ENCODE peak calls at places on chromosomes 13 and 19, in five cellular contexts. P is HCT116; E is uterus; L is neuronal stem cell; W is CD4-positive, CD25-positive, alpha-beta regulatory T cell. Y is an unnamed sample.

GRCh38 chr13:109990296-109990695 is 203.9 kb upstream of the IRS2 start:
- DNase-seq in W (no peak), L (no peak), P (no peak), E (no peak), Y (no peak)

GRCh38 chr13:111248822-111249221 is 71.6 kb upstream of the TEX29 start:
- DNase-seq in W (no peak), L (no peak), E (no peak), P (no peak), Y (no peak)

GRCh38 chr19:20278342-20278741 is 111.3 kb downstream of the ZNF486 start:
- DNase-seq in L (no peak), P (no peak), E (peak; percentile 22), W (no peak), Y (no peak)

GRCh38 chr13:40666905-40667621 is 622 bp upstream of the FOXO1 start:
- DNase-seq in L (peak; percentile 69), P (no peak), E (peak; percentile 61), W (no peak), Y (peak; percentile 82)

GRCh38 chr19:33186835-33187540 is 7.1 kb upstream of the LRP3 start:
- DNase-seq in L (no peak), W (no peak), P (no peak), E (no peak), Y (peak; percentile 40)

GRCh38 chr13:40271931-40272775 is 394.3 kb downstream of the FOXO1 start:
- DNase-seq in E (peak; percentile 91), W (no peak), L (no peak), P (no peak), Y (peak; percentile 82)

GRCh38 chr19:51094696-51095279 is 12.1 kb upstream of the KLK14 start:
- DNase-seq in W (no peak), E (no peak), P (no peak), L (peak; percentile 72), Y (peak; percentile 76)

GRCh38 chr19:16366433-16367268 is 42.0 kb downstream of the KLF2 start:
- DNase-seq in P (no peak), E (no peak), L (no peak), W (peak; percentile 79), Y (peak; percentile 54)

GRCh38 chr13:72383646-72384045 is 343.8 kb downstream of the MZT1 start:
- DNase-seq in L (no peak), E (no peak), W (no peak), P (no peak), Y (no peak)

GRCh38 chr13:101493541-101493940 is 41.1 kb downstream of the ITGBL1 start:
- DNase-seq in L (no peak), E (no peak), W (no peak), P (no peak), Y (no peak)

GRCh38 chr13:33639640-33640080 is 178.3 kb upstream of the RFC3 start:
- DNase-seq in E (no peak), P (no peak), W (no peak), L (no peak), Y (no peak)

GRCh38 chr19:38319421-38320258 is at the start of gene KCNK6:
- DNase-seq in P (no peak), W (peak; percentile 38), L (no peak), E (peak; percentile 40), Y (peak; percentile 73)

GRCh38 chr13:93861818-93862217 is 617.7 kb downstream of the DCT start:
- DNase-seq in W (no peak), P (no peak), E (no peak), L (no peak), Y (peak; percentile 36)

GRCh38 chr19:29389495-29389894 is 136.3 kb upstream of the VSTM2B start:
- DNase-seq in W (no peak), L (no peak), E (no peak), P (no peak), Y (peak; percentile 12)

GRCh38 chr19:33818426-33818825 is 21.8 kb downstream of the KCTD15 start:
- DNase-seq in W (no peak), L (no peak), P (no peak), E (no peak), Y (peak; percentile 26)

DNA sequence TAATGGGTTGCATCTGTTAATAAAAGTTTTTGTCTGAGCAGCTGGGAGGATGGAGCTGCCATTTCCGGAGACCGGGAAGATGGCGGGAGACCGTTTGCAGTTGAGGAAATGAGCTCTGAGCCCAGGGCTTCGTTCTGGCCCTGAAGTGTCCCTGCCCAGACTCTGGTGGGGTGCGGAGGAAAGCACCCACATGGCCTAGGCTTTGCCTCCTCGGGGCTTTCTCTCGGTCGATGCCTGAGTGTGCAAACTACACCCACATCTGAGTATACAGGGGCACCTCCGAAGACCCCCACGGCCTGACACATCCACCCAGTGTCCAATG is 15.6 kb upstream of the NANOS3 start:
- DNase-seq in P (no peak), E (no peak), W (peak; percentile 13), L (no peak), Y (no peak)
- H3K27ac ChIP-seq in P (peak overlapping the region; percentile 83), E (peak overlapping the region; percentile 86), W (peak overlapping the region; percentile 97), L (no peak overlapping the region), Y (peak overlapping the region; percentile 76)

DNA sequence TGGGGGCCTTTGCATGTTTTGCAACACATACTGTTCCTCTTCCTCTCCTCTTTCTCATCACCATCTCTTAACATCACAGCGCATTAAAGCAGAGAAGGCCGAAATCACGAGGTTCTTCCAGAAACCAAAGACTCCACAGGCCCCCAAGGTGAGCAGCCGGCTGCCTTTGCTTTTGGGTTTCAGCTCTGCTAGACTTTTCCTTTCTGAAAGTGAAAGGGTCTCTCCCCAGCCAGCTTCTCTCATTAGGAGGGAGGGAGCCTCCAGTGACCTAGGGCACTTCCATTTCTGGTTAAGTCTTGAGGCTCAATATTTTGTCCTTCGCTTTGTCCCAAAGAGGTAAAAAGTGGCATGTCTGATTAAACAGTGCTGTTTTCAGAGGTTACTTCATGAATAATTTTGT is 21.3 kb downstream of the CHAF1A start:
- DNase-seq in W (no peak), E (no peak), L (no peak), P (no peak), Y (no peak)
- H3K4me1 ChIP-seq in W (no peaks in the 10 kb centered on the region), E (no peaks in the 10 kb centered on the region), L (no peaks in the 10 kb centered on the region), P (no peaks in the 10 kb centered on the region), Y (no peaks in the 10 kb centered on the region)

GRCh38 chr19:18108897-18109296 is 11.3 kb downstream of the MAST3 start:
- DNase-seq in P (no peak), E (no peak), L (no peak), W (no peak), Y (no peak)
- H3K27ac ChIP-seq in P (peak overlapping the region; percentile 59), E (no peak overlapping the region), L (no peak overlapping the region), W (peak overlapping the region; percentile 55), Y (peak overlapping the region; percentile 5)

GRCh38 chr19:2976609-2977000 is 759 bp upstream of the TLE6 start:
- DNase-seq in E (no peak), P (no peak), W (no peak), L (no peak), Y (no peak)
- H3K4me1 ChIP-seq in E (peaks cover 16% of the 10 kb centered on the region), P (peaks cover 28% of the 10 kb centered on the region), W (peaks cover 15% of the 10 kb centered on the region), L (peaks cover 24% of the 10 kb centered on the region), Y (no peaks in the 10 kb centered on the region)

GRCh38 chr13:51385114-51385513 is 45.6 kb downstream of the SERPINE3 start:
- DNase-seq in W (no peak), P (no peak), E (no peak), L (no peak), Y (no peak)
- H3K27ac ChIP-seq in W (no peak overlapping the region), P (no peak overlapping the region), E (no peak overlapping the region), L (no peak overlapping the region), Y (no peak overlapping the region)